ENCODE peak calls at places on chromosomes 7 and 10, in six cellular contexts. M is kidney glomerular epithelial cell, V is occipital lobe, X is stomach, J is HFFc6, L is H54. P is an unnamed sample.

GRCh38 chr10:929965-930364 is 1.5 kb downstream of the LARP4B start:
- DNase-seq in M (no peak), V (no peak), X (no peak), J (no peak), L (no peak), P (no peak)

GRCh38 chr10:29386347-29386999 is 97.6 kb downstream of the LYZL1 start:
- DNase-seq in M (peak), V (no peak), X (no peak), J (peak), L (no peak), P (no peak)

GRCh38 chr10:97427571-97428179 is 1.7 kb downstream of the PGAM1 start:
- DNase-seq in M (peak), V (no peak), X (peak), J (peak), L (no peak), P (no peak)

GRCh38 chr10:132030898-132031463 is 34.8 kb upstream of the JAKMIP3 start:
- DNase-seq in M (no peak), V (no peak), X (no peak), J (no peak), L (no peak), P (no peak)

GRCh38 chr7:78224923-78225322 is 426.4 kb downstream of the PHTF2 start:
- DNase-seq in M (no peak), V (no peak), X (no peak), J (no peak), L (no peak), P (no peak)

GRCh38 chr10:97784200-97784811 is 12.5 kb upstream of the SFRP5 start:
- DNase-seq in M (no peak), V (no peak), X (no peak), J (no peak), L (no peak), P (no peak)

GRCh38 chr7:80087051-80087767 is 47.4 kb upstream of the GNAI1 start:
- DNase-seq in M (peak), V (no peak), X (no peak), J (peak), L (no peak), P (no peak)

GRCh38 chr10:125802739-125803138 is 20.3 kb downstream of the UROS start:
- DNase-seq in M (no peak), V (no peak), X (no peak), J (no peak), L (no peak), P (no peak)

GRCh38 chr10:70508912-70509366 is 30.4 kb downstream of the PALD1 start:
- DNase-seq in M (no peak), V (peak), X (peak), J (no peak), L (no peak), P (no peak)

GRCh38 chr10:75350791-75351190 is 50.8 kb downstream of the ZNF503 start:
- DNase-seq in M (peak), V (no peak), X (no peak), J (peak), L (peak), P (no peak)

GRCh38 chr7:155222046-155222445 is 75.6 kb upstream of the INSIG1 start:
- DNase-seq in M (no peak), V (no peak), X (no peak), J (no peak), L (no peak), P (no peak)

GRCh38 chr10:127921075-127921750 is 14.3 kb downstream of the PTPRE start:
- DNase-seq in M (no peak), V (no peak), X (no peak), J (no peak), L (no peak), P (no peak)

GRCh38 chr10:29667191-29667590 is 32.4 kb upstream of the SVIL start:
- DNase-seq in M (no peak), V (no peak), X (no peak), J (no peak), L (no peak), P (no peak)

GRCh38 chr7:47536705-47537611 is 45.0 kb downstream of the TNS3 start:
- DNase-seq in M (no peak), V (no peak), X (peak), J (peak), L (no peak), P (no peak)

GRCh38 chr7:17863815-17864159 is 76.5 kb downstream of the SNX13 start:
- DNase-seq in M (no peak), V (no peak), X (no peak), J (no peak), L (no peak), P (no peak)

GRCh38 chr10:119817991-119818888 is 54.4 kb downstream of the MCMBP start:
- DNase-seq in M (no peak), V (peak), X (peak), J (no peak), L (no peak), P (no peak)

GRCh38 chr10:116671274-116671926 is 50.6 kb downstream of the PNLIPRP2 start:
- DNase-seq in M (no peak), V (no peak), X (no peak), J (peak), L (no peak), P (no peak)

P was measured in epithelial cell of prostate.